ENCODE peak calls at places on chromosomes 4 and X, in seven cellular contexts. D is activated CD8-positive, alpha-beta T cell treated with anti-CD3 and anti-CD28 coated beads, Interleukin-2, amount 10 ng/mL, durations not matched to agents 7 days and 5 days; P is H4; Y is activated CD4-positive, alpha-beta T cell treated with anti-CD3 and anti-CD28 coated beads for 48 hours; K is globus pallidus; W is NCI-H1694; G is RPMI7951. I is an unnamed sample.

GRCh38 chr4:86834901-86835300 is 14.3 kb downstream of the SLC10A6 start:
- DNase-seq in P (peak), W (no peak), G (peak), K (no peak), D (no peak), Y (no peak), I (no peak)

GRCh38 chr4:168522371-168522770 is 25.5 kb downstream of the PALLD start:
- DNase-seq in P (no peak), W (no peak), K (no peak), D (no peak), Y (no peak), G (peak), I (no peak)

GRCh38 chr4:27604692-27605091 is 744.1 kb downstream of the STIM2 start:
- DNase-seq in Y (no peak), P (no peak), W (no peak), K (no peak), D (no peak), G (no peak), I (no peak)

GRCh38 chr4:162894387-162894786 is 272.3 kb downstream of the NAF1 start:
- DNase-seq in P (no peak), Y (no peak), G (no peak), D (no peak), K (no peak), W (no peak), I (no peak)

GRCh38 chr4:74692973-74693372 is 101.3 kb downstream of the BTC start:
- DNase-seq in Y (no peak), P (no peak), D (no peak), W (no peak), G (no peak), K (no peak), I (no peak)

GRCh38 chr4:52946811-52947210 is 84.7 kb downstream of the RASL11B start:
- DNase-seq in G (no peak), D (no peak), K (no peak), W (no peak), Y (no peak), P (no peak), I (no peak)

GRCh38 chr4:152920768-152921167 is 15.4 kb upstream of the FHDC1 start:
- DNase-seq in K (no peak), Y (no peak), D (no peak), G (peak), P (no peak), W (no peak), I (no peak)

GRCh38 chrX:140724337-140725105 is 15.0 kb downstream of the LINC00632 start:
- DNase-seq in P (no peak), K (no peak), D (no peak), Y (no peak), G (no peak), W (no peak), I (no peak)

GRCh38 chr4:75673959-75674328 is 733 bp upstream of the G3BP2 start:
- DNase-seq in W (no peak), K (no peak), Y (no peak), P (no peak), D (no peak), G (peak), I (no peak)

GRCh38 chr4:149322203-149322602 is 493.4 kb downstream of the IQCM start:
- DNase-seq in G (no peak), K (no peak), W (peak), Y (no peak), P (no peak), D (no peak), I (no peak)

GRCh38 chr4:134408897-134409296 is 207.3 kb upstream of the PABPC4L start:
- DNase-seq in D (no peak), K (no peak), P (no peak), W (no peak), G (no peak), Y (no peak), I (no peak)

GRCh38 chr4:101357751-101358150 is 10.4 kb upstream of the PPP3CA start:
- DNase-seq in P (no peak), K (no peak), Y (no peak), G (peak), D (no peak), W (no peak), I (no peak)

GRCh38 chr4:89939464-89939863 is 44.8 kb downstream of the MMRN1 start:
- DNase-seq in P (no peak), K (no peak), D (no peak), W (peak), G (no peak), Y (no peak), I (no peak)

GRCh38 chr4:120066182-120066524 is 495 bp downstream of the MAD2L1 start:
- DNase-seq in Y (peak), W (no peak), K (no peak), G (no peak), D (peak), P (no peak), I (no peak)

GRCh38 chrX:11151799-11152591 is 40.9 kb downstream of the HCCS start:
- DNase-seq in D (no peak), W (peak), G (no peak), P (no peak), Y (no peak), K (no peak), I (no peak)

I was measured in immature natural killer cell.